ENCODE peak calls at places on chromosomes 5 and 9, in six cellular contexts. One of them, this sample, is unnamed.

GRCh38 chr5:12772276-12772675 is 868.0 kb upstream of the CTNND2 start:
- DNase-seq in epithelial cell of esophagus: no peak
- DNase-seq in foreskin fibroblast: no peak
- DNase-seq in tibial artery: no peak
- DNase-seq in HFF-Myc: no peak
- DNase-seq in cardiac fibroblast: no peak
- DNase-seq in this sample: no peak

GRCh38 chr9:78668148-78668825 is 371.4 kb downstream of the PSAT1 start:
- DNase-seq in epithelial cell of esophagus: peak; percentile 88
- DNase-seq in foreskin fibroblast: no peak
- DNase-seq in tibial artery: no peak
- DNase-seq in HFF-Myc: no peak
- DNase-seq in cardiac fibroblast: no peak
- DNase-seq in this sample: no peak

GRCh38 chr5:52668139-52668538 is 119.6 kb upstream of the ITGA1 start:
- DNase-seq in epithelial cell of esophagus: no peak
- DNase-seq in foreskin fibroblast: no peak
- DNase-seq in tibial artery: no peak
- DNase-seq in HFF-Myc: no peak
- DNase-seq in cardiac fibroblast: no peak
- DNase-seq in this sample: no peak

GRCh38 chr5:17951392-17952169 is 317.3 kb downstream of the TAF11L14 start:
- DNase-seq in epithelial cell of esophagus: peak; percentile 97
- DNase-seq in foreskin fibroblast: no peak
- DNase-seq in tibial artery: no peak
- DNase-seq in HFF-Myc: no peak
- DNase-seq in cardiac fibroblast: no peak
- DNase-seq in this sample: no peak

GRCh38 chr9:74083681-74084433 is 413.3 kb upstream of the RORB start:
- DNase-seq in epithelial cell of esophagus: no peak
- DNase-seq in foreskin fibroblast: no peak
- DNase-seq in tibial artery: no peak
- DNase-seq in HFF-Myc: no peak
- DNase-seq in cardiac fibroblast: no peak
- DNase-seq in this sample: no peak

GRCh38 chr5:96657068-96657467 is 5.1 kb upstream of the CAST start:
- DNase-seq in epithelial cell of esophagus: peak; percentile 95
- DNase-seq in foreskin fibroblast: peak; percentile 88
- DNase-seq in tibial artery: no peak
- DNase-seq in HFF-Myc: peak; percentile 90
- DNase-seq in cardiac fibroblast: peak; percentile 78
- DNase-seq in this sample: peak; percentile 76

GRCh38 chr5:103111458-103111857 is 8.5 kb downstream of the GIN1 start:
- DNase-seq in epithelial cell of esophagus: no peak
- DNase-seq in foreskin fibroblast: no peak
- DNase-seq in tibial artery: no peak
- DNase-seq in HFF-Myc: no peak
- DNase-seq in cardiac fibroblast: no peak
- DNase-seq in this sample: no peak

GRCh38 chr5:134133995-134134541 is 19.6 kb downstream of the TCF7 start:
- DNase-seq in epithelial cell of esophagus: no peak
- DNase-seq in foreskin fibroblast: no peak
- DNase-seq in tibial artery: peak; percentile 53
- DNase-seq in HFF-Myc: no peak
- DNase-seq in cardiac fibroblast: no peak
- DNase-seq in this sample: peak; percentile 30

GRCh38 chr5:41638685-41639084 is 128.3 kb upstream of the PLCXD3 start:
- DNase-seq in epithelial cell of esophagus: no peak
- DNase-seq in foreskin fibroblast: no peak
- DNase-seq in tibial artery: no peak
- DNase-seq in HFF-Myc: no peak
- DNase-seq in cardiac fibroblast: no peak
- DNase-seq in this sample: no peak

GRCh38 chr9:124752967-124753366 is 18.1 kb downstream of the NR6A1 start:
- DNase-seq in epithelial cell of esophagus: peak; percentile 53
- DNase-seq in foreskin fibroblast: no peak
- DNase-seq in tibial artery: no peak
- DNase-seq in HFF-Myc: no peak
- DNase-seq in cardiac fibroblast: no peak
- DNase-seq in this sample: no peak

GRCh38 chr9:462611-463010 is 247.9 kb downstream of the DOCK8 start:
- DNase-seq in epithelial cell of esophagus: no peak
- DNase-seq in foreskin fibroblast: no peak
- DNase-seq in tibial artery: no peak
- DNase-seq in HFF-Myc: no peak
- DNase-seq in cardiac fibroblast: no peak
- DNase-seq in this sample: no peak

GRCh38 chr9:106784076-106784475 is 78.9 kb upstream of the ZNF462 start:
- DNase-seq in epithelial cell of esophagus: no peak
- DNase-seq in foreskin fibroblast: no peak
- DNase-seq in tibial artery: no peak
- DNase-seq in HFF-Myc: no peak
- DNase-seq in cardiac fibroblast: peak; percentile 52
- DNase-seq in this sample: no peak

GRCh38 chr9:4574657-4575243 is 84.5 kb downstream of the SLC1A1 start:
- DNase-seq in epithelial cell of esophagus: no peak
- DNase-seq in foreskin fibroblast: no peak
- DNase-seq in tibial artery: no peak
- DNase-seq in HFF-Myc: no peak
- DNase-seq in cardiac fibroblast: no peak
- DNase-seq in this sample: no peak

GRCh38 chr9:109244179-109245132 is 76.4 kb downstream of the EPB41L4B start:
- DNase-seq in epithelial cell of esophagus: peak; percentile 76
- DNase-seq in foreskin fibroblast: peak; percentile 45
- DNase-seq in tibial artery: peak; percentile 73
- DNase-seq in HFF-Myc: peak; percentile 29
- DNase-seq in cardiac fibroblast: peak; percentile 79
- DNase-seq in this sample: no peak

GRCh38 chr9:78811562-78812276 is 514.8 kb downstream of the PSAT1 start:
- DNase-seq in epithelial cell of esophagus: peak; percentile 41
- DNase-seq in foreskin fibroblast: peak; percentile 54
- DNase-seq in tibial artery: no peak
- DNase-seq in HFF-Myc: no peak
- DNase-seq in cardiac fibroblast: no peak
- DNase-seq in this sample: no peak

GRCh38 chr9:111952559-111952958 is 55.9 kb downstream of the UGCG start:
- DNase-seq in epithelial cell of esophagus: peak; percentile 85
- DNase-seq in foreskin fibroblast: peak; percentile 91
- DNase-seq in tibial artery: no peak
- DNase-seq in HFF-Myc: no peak
- DNase-seq in cardiac fibroblast: peak; percentile 79
- DNase-seq in this sample: no peak

GRCh38 chr5:77292026-77292757 is 81.7 kb downstream of the PDE8B start:
- DNase-seq in epithelial cell of esophagus: no peak
- DNase-seq in foreskin fibroblast: peak; percentile 48
- DNase-seq in tibial artery: no peak
- DNase-seq in HFF-Myc: no peak
- DNase-seq in cardiac fibroblast: no peak
- DNase-seq in this sample: no peak

GRCh38 chr5:127941646-127942045 is 141.9 kb upstream of the SLC12A2 start:
- DNase-seq in epithelial cell of esophagus: no peak
- DNase-seq in foreskin fibroblast: peak; percentile 40
- DNase-seq in tibial artery: no peak
- DNase-seq in HFF-Myc: no peak
- DNase-seq in cardiac fibroblast: no peak
- DNase-seq in this sample: no peak

GRCh38 chr9:113984639-113985380 is 93.3 kb downstream of the AMBP start:
- DNase-seq in epithelial cell of esophagus: no peak
- DNase-seq in foreskin fibroblast: no peak
- DNase-seq in tibial artery: no peak
- DNase-seq in HFF-Myc: no peak
- DNase-seq in cardiac fibroblast: no peak
- DNase-seq in this sample: no peak

GRCh38 chr9:137278061-137278912 is 761 bp downstream of the TOR4A start:
- DNase-seq in epithelial cell of esophagus: peak; percentile 31
- DNase-seq in foreskin fibroblast: no peak
- DNase-seq in tibial artery: no peak
- DNase-seq in HFF-Myc: no peak
- DNase-seq in cardiac fibroblast: peak; percentile 38
- DNase-seq in this sample: no peak

GRCh38 chr5:32733582-32734340 is 22.6 kb downstream of the NPR3 start:
- DNase-seq in epithelial cell of esophagus: no peak
- DNase-seq in foreskin fibroblast: no peak
- DNase-seq in tibial artery: no peak
- DNase-seq in HFF-Myc: no peak
- DNase-seq in cardiac fibroblast: no peak
- DNase-seq in this sample: no peak

GRCh38 chr5:80170117-80170535 is 85.7 kb downstream of the SERINC5 start:
- DNase-seq in epithelial cell of esophagus: no peak
- DNase-seq in foreskin fibroblast: no peak
- DNase-seq in tibial artery: no peak
- DNase-seq in HFF-Myc: no peak
- DNase-seq in cardiac fibroblast: no peak
- DNase-seq in this sample: no peak

GRCh38 chr5:177520906-177521513 is 4.2 kb upstream of the DDX41 start:
- DNase-seq in epithelial cell of esophagus: no peak
- DNase-seq in foreskin fibroblast: no peak
- DNase-seq in tibial artery: no peak
- DNase-seq in HFF-Myc: no peak
- DNase-seq in cardiac fibroblast: no peak
- DNase-seq in this sample: peak; percentile 38

GRCh38 chr5:173557123-173557903 is 59.1 kb downstream of the BOD1 start:
- DNase-seq in epithelial cell of esophagus: no peak
- DNase-seq in foreskin fibroblast: no peak
- DNase-seq in tibial artery: no peak
- DNase-seq in HFF-Myc: no peak
- DNase-seq in cardiac fibroblast: no peak
- DNase-seq in this sample: no peak

GRCh38 chr5:10801931-10802674 is 41.1 kb upstream of the DAP start:
- DNase-seq in epithelial cell of esophagus: peak; percentile 32
- DNase-seq in foreskin fibroblast: no peak
- DNase-seq in tibial artery: no peak
- DNase-seq in HFF-Myc: no peak
- DNase-seq in cardiac fibroblast: peak; percentile 28
- DNase-seq in this sample: no peak

GRCh38 chr9:89633920-89634319 is 29.1 kb downstream of the GADD45G start:
- DNase-seq in epithelial cell of esophagus: no peak
- DNase-seq in foreskin fibroblast: no peak
- DNase-seq in tibial artery: no peak
- DNase-seq in HFF-Myc: no peak
- DNase-seq in cardiac fibroblast: no peak
- DNase-seq in this sample: no peak

GRCh38 chr9:935348-935965 is 41.0 kb upstream of the DMRT3 start:
- DNase-seq in epithelial cell of esophagus: peak; percentile 93
- DNase-seq in foreskin fibroblast: peak; percentile 4
- DNase-seq in tibial artery: no peak
- DNase-seq in HFF-Myc: no peak
- DNase-seq in cardiac fibroblast: no peak
- DNase-seq in this sample: no peak

GRCh38 chr9:16154570-16155078 is 601.8 kb downstream of the CCDC171 start:
- DNase-seq in epithelial cell of esophagus: peak; percentile 66
- DNase-seq in foreskin fibroblast: no peak
- DNase-seq in tibial artery: no peak
- DNase-seq in HFF-Myc: no peak
- DNase-seq in cardiac fibroblast: no peak
- DNase-seq in this sample: no peak
- TF ChIP-seq CTCF in epithelial cell of esophagus: no peak
- TF ChIP-seq CTCF in foreskin fibroblast: peak; percentile 5
- TF ChIP-seq CTCF in tibial artery: no peak
- TF ChIP-seq CTCF in HFF-Myc: no peak
- TF ChIP-seq CTCF in cardiac fibroblast: peak; percentile 16
- TF ChIP-seq CTCF in this sample: no peak

GRCh38 chr5:170494036-170494435 is 9.8 kb upstream of the KCNIP1 start:
- DNase-seq in epithelial cell of esophagus: no peak
- DNase-seq in foreskin fibroblast: no peak
- DNase-seq in tibial artery: no peak
- DNase-seq in HFF-Myc: no peak
- DNase-seq in cardiac fibroblast: no peak
- DNase-seq in this sample: no peak

GRCh38 chr5:170491479-170491878 is 12.3 kb upstream of the KCNIP1 start:
- DNase-seq in epithelial cell of esophagus: peak; percentile 47
- DNase-seq in foreskin fibroblast: peak; percentile 55
- DNase-seq in tibial artery: no peak
- DNase-seq in HFF-Myc: peak; percentile 49
- DNase-seq in cardiac fibroblast: peak; percentile 97
- DNase-seq in this sample: no peak

GRCh38 chr5:170490381-170490780 is 13.4 kb upstream of the KCNIP1 start:
- DNase-seq in epithelial cell of esophagus: no peak
- DNase-seq in foreskin fibroblast: no peak
- DNase-seq in tibial artery: no peak
- DNase-seq in HFF-Myc: no peak
- DNase-seq in cardiac fibroblast: no peak
- DNase-seq in this sample: no peak

GRCh38 chr5:170495796-170496195 is 8.0 kb upstream of the KCNIP1 start:
- DNase-seq in epithelial cell of esophagus: peak; percentile 55
- DNase-seq in foreskin fibroblast: no peak
- DNase-seq in tibial artery: no peak
- DNase-seq in HFF-Myc: no peak
- DNase-seq in cardiac fibroblast: no peak
- DNase-seq in this sample: no peak

DNA sequence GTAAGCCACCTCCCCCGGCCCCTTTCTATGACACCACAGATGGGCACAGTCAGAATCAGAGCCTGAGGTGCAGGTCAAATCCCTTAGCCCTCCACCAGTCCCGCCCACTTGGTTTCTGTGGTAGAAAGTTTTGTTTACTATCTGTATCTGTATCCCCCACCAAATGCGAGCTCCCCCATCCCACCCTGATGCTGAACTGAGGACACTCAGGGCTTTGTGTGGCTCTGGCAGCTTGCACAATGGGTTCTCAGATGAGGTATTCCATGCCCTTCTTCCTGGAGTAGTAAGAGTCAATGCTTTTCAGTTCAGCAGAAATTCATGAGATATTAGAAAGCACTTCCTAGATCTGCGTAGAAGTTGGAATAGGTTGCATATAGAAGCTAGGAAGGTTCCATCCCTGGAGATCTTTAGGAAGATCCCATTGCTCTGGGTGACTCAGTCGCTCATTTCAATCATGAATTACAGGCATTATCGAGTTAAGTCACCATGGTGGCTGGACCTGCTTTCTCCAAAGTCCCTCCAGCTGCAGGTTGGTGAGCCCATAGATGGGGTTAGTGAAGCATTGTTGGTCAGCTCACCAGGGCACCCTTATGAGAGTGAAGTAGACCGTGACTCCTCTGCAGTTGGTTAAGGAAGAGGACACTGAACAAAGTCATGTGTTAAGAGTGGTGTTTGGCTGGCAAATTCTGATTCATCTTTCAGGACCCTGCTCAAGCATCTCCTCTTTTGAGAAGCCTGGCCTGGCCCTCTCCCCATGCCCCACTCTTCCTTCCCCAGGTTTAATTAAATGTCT is 10.6 kb upstream of the KCNIP1 start:
- DNase-seq in epithelial cell of esophagus: no peak
- DNase-seq in foreskin fibroblast: no peak
- DNase-seq in tibial artery: no peak
- DNase-seq in HFF-Myc: no peak
- DNase-seq in cardiac fibroblast: no peak
- DNase-seq in this sample: no peak
- TF ChIP-seq CTCF in epithelial cell of esophagus: no peak
- TF ChIP-seq CTCF in foreskin fibroblast: no peak
- TF ChIP-seq CTCF in tibial artery: no peak
- TF ChIP-seq CTCF in HFF-Myc: no peak
- TF ChIP-seq CTCF in cardiac fibroblast: no peak
- TF ChIP-seq CTCF in this sample: no peak

GRCh38 chr5:98424681-98425454 is 348.6 kb upstream of the RGMB start:
- DNase-seq in epithelial cell of esophagus: no peak
- DNase-seq in foreskin fibroblast: peak; percentile 79
- DNase-seq in tibial artery: no peak
- DNase-seq in HFF-Myc: peak; percentile 87
- DNase-seq in cardiac fibroblast: no peak
- DNase-seq in this sample: no peak
- TF ChIP-seq CTCF in epithelial cell of esophagus: no peak
- TF ChIP-seq CTCF in foreskin fibroblast: no peak
- TF ChIP-seq CTCF in tibial artery: no peak
- TF ChIP-seq CTCF in HFF-Myc: no peak
- TF ChIP-seq CTCF in cardiac fibroblast: no peak
- TF ChIP-seq CTCF in this sample: no peak

GRCh38 chr9:120841930-120842684 is 615 bp downstream of the PSMD5 start:
- DNase-seq in epithelial cell of esophagus: peak; percentile 46
- DNase-seq in foreskin fibroblast: peak; percentile 10
- DNase-seq in tibial artery: no peak
- DNase-seq in HFF-Myc: no peak
- DNase-seq in cardiac fibroblast: no peak
- DNase-seq in this sample: no peak
- TF ChIP-seq CTCF in epithelial cell of esophagus: no peak
- TF ChIP-seq CTCF in foreskin fibroblast: no peak
- TF ChIP-seq CTCF in tibial artery: no peak
- TF ChIP-seq CTCF in HFF-Myc: no peak
- TF ChIP-seq CTCF in cardiac fibroblast: no peak
- TF ChIP-seq CTCF in this sample: no peak

This sample was measured in CD14-positive monocyte.